ENCODE peak calls at places on chromosomes 7 and 10, in seven cellular contexts. One of them, this sample, is unnamed.

GRCh38 chr10:125983161-125983560 is 86.8 kb downstream of the FANK1 start:
- DNase-seq in CD8-positive, alpha-beta T cell: no peak
- DNase-seq in fibroblast of the aortic adventitia: no peak
- DNase-seq in hepatocyte: no peak
- DNase-seq in AG04449: peak
- DNase-seq in activated CD8-positive, alpha-beta T cell treated with anti-CD3 and anti-CD28 coated beads for 36 hours: no peak
- DNase-seq in right lobe of liver: no peak
- DNase-seq in this sample: no peak

GRCh38 chr10:72353963-72354355 is 760 bp downstream of the DNAJB12 start:
- DNase-seq in CD8-positive, alpha-beta T cell: no peak
- DNase-seq in fibroblast of the aortic adventitia: peak
- DNase-seq in hepatocyte: peak
- DNase-seq in AG04449: no peak
- DNase-seq in activated CD8-positive, alpha-beta T cell treated with anti-CD3 and anti-CD28 coated beads for 36 hours: no peak
- DNase-seq in right lobe of liver: no peak
- DNase-seq in this sample: peak

GRCh38 chr10:59799421-59799820 is 46.2 kb upstream of the MRLN start:
- DNase-seq in CD8-positive, alpha-beta T cell: no peak
- DNase-seq in fibroblast of the aortic adventitia: peak
- DNase-seq in hepatocyte: no peak
- DNase-seq in AG04449: no peak
- DNase-seq in activated CD8-positive, alpha-beta T cell treated with anti-CD3 and anti-CD28 coated beads for 36 hours: no peak
- DNase-seq in right lobe of liver: no peak
- DNase-seq in this sample: no peak

GRCh38 chr10:57715233-57715632 is 552.5 kb downstream of the IPMK start:
- DNase-seq in CD8-positive, alpha-beta T cell: no peak
- DNase-seq in fibroblast of the aortic adventitia: no peak
- DNase-seq in hepatocyte: no peak
- DNase-seq in AG04449: no peak
- DNase-seq in activated CD8-positive, alpha-beta T cell treated with anti-CD3 and anti-CD28 coated beads for 36 hours: no peak
- DNase-seq in right lobe of liver: no peak
- DNase-seq in this sample: no peak

GRCh38 chr10:119190353-119190752 is 11.7 kb upstream of the PRDX3 start:
- DNase-seq in CD8-positive, alpha-beta T cell: no peak
- DNase-seq in fibroblast of the aortic adventitia: peak
- DNase-seq in hepatocyte: peak
- DNase-seq in AG04449: peak
- DNase-seq in activated CD8-positive, alpha-beta T cell treated with anti-CD3 and anti-CD28 coated beads for 36 hours: no peak
- DNase-seq in right lobe of liver: no peak
- DNase-seq in this sample: no peak

GRCh38 chr10:10796061-10796773 is 221.5 kb upstream of the CELF2 start:
- DNase-seq in CD8-positive, alpha-beta T cell: no peak
- DNase-seq in fibroblast of the aortic adventitia: peak
- DNase-seq in hepatocyte: peak
- DNase-seq in AG04449: no peak
- DNase-seq in activated CD8-positive, alpha-beta T cell treated with anti-CD3 and anti-CD28 coated beads for 36 hours: no peak
- DNase-seq in right lobe of liver: no peak
- DNase-seq in this sample: no peak

GRCh38 chr10:48818861-48819490 is 120.7 kb downstream of the LRRC18 start:
- DNase-seq in CD8-positive, alpha-beta T cell: no peak
- DNase-seq in fibroblast of the aortic adventitia: no peak
- DNase-seq in hepatocyte: no peak
- DNase-seq in AG04449: no peak
- DNase-seq in activated CD8-positive, alpha-beta T cell treated with anti-CD3 and anti-CD28 coated beads for 36 hours: no peak
- DNase-seq in right lobe of liver: no peak
- DNase-seq in this sample: no peak

GRCh38 chr10:131312261-131312801 is 810 bp upstream of the TCERG1L start:
- DNase-seq in CD8-positive, alpha-beta T cell: no peak
- DNase-seq in fibroblast of the aortic adventitia: no peak
- DNase-seq in hepatocyte: peak
- DNase-seq in AG04449: no peak
- DNase-seq in activated CD8-positive, alpha-beta T cell treated with anti-CD3 and anti-CD28 coated beads for 36 hours: peak
- DNase-seq in right lobe of liver: no peak
- DNase-seq in this sample: no peak

GRCh38 chr7:123624527-123625183 is 23.0 kb downstream of the ASB15 start:
- DNase-seq in CD8-positive, alpha-beta T cell: peak
- DNase-seq in fibroblast of the aortic adventitia: no peak
- DNase-seq in hepatocyte: peak
- DNase-seq in AG04449: no peak
- DNase-seq in activated CD8-positive, alpha-beta T cell treated with anti-CD3 and anti-CD28 coated beads for 36 hours: peak
- DNase-seq in right lobe of liver: no peak
- DNase-seq in this sample: no peak

GRCh38 chr10:132646443-132647097 is 109.0 kb downstream of the INPP5A start:
- DNase-seq in CD8-positive, alpha-beta T cell: no peak
- DNase-seq in fibroblast of the aortic adventitia: no peak
- DNase-seq in hepatocyte: no peak
- DNase-seq in AG04449: no peak
- DNase-seq in activated CD8-positive, alpha-beta T cell treated with anti-CD3 and anti-CD28 coated beads for 36 hours: no peak
- DNase-seq in right lobe of liver: peak
- DNase-seq in this sample: no peak

GRCh38 chr10:17464545-17464944 is 10.2 kb upstream of the ST8SIA6 start:
- DNase-seq in CD8-positive, alpha-beta T cell: no peak
- DNase-seq in fibroblast of the aortic adventitia: no peak
- DNase-seq in hepatocyte: no peak
- DNase-seq in AG04449: no peak
- DNase-seq in activated CD8-positive, alpha-beta T cell treated with anti-CD3 and anti-CD28 coated beads for 36 hours: no peak
- DNase-seq in right lobe of liver: no peak
- DNase-seq in this sample: no peak

GRCh38 chr10:82558208-82558607 is 683.2 kb downstream of the NRG3 start:
- DNase-seq in CD8-positive, alpha-beta T cell: no peak
- DNase-seq in fibroblast of the aortic adventitia: peak
- DNase-seq in hepatocyte: peak
- DNase-seq in AG04449: no peak
- DNase-seq in activated CD8-positive, alpha-beta T cell treated with anti-CD3 and anti-CD28 coated beads for 36 hours: no peak
- DNase-seq in right lobe of liver: no peak
- DNase-seq in this sample: no peak

GRCh38 chr7:158396982-158397862 is 190.4 kb downstream of the PTPRN2 start:
- DNase-seq in CD8-positive, alpha-beta T cell: no peak
- DNase-seq in fibroblast of the aortic adventitia: no peak
- DNase-seq in hepatocyte: no peak
- DNase-seq in AG04449: no peak
- DNase-seq in activated CD8-positive, alpha-beta T cell treated with anti-CD3 and anti-CD28 coated beads for 36 hours: no peak
- DNase-seq in right lobe of liver: no peak
- DNase-seq in this sample: no peak

GRCh38 chr7:11648104-11648503 is 183.9 kb downstream of the THSD7A start:
- DNase-seq in CD8-positive, alpha-beta T cell: no peak
- DNase-seq in fibroblast of the aortic adventitia: no peak
- DNase-seq in hepatocyte: no peak
- DNase-seq in AG04449: no peak
- DNase-seq in activated CD8-positive, alpha-beta T cell treated with anti-CD3 and anti-CD28 coated beads for 36 hours: no peak
- DNase-seq in right lobe of liver: no peak
- DNase-seq in this sample: no peak

GRCh38 chr7:84218681-84219080 is 24.1 kb upstream of the SEMA3A start:
- DNase-seq in CD8-positive, alpha-beta T cell: no peak
- DNase-seq in fibroblast of the aortic adventitia: peak
- DNase-seq in hepatocyte: no peak
- DNase-seq in AG04449: no peak
- DNase-seq in activated CD8-positive, alpha-beta T cell treated with anti-CD3 and anti-CD28 coated beads for 36 hours: no peak
- DNase-seq in right lobe of liver: no peak
- DNase-seq in this sample: no peak

GRCh38 chr7:157739056-157739455 is 402.3 kb downstream of the DNAJB6 start:
- DNase-seq in CD8-positive, alpha-beta T cell: no peak
- DNase-seq in fibroblast of the aortic adventitia: no peak
- DNase-seq in hepatocyte: no peak
- DNase-seq in AG04449: no peak
- DNase-seq in activated CD8-positive, alpha-beta T cell treated with anti-CD3 and anti-CD28 coated beads for 36 hours: no peak
- DNase-seq in right lobe of liver: no peak
- DNase-seq in this sample: peak

GRCh38 chr10:19638173-19638872 is 177.9 kb upstream of the PLXDC2 start:
- DNase-seq in CD8-positive, alpha-beta T cell: no peak
- DNase-seq in fibroblast of the aortic adventitia: peak
- DNase-seq in hepatocyte: peak
- DNase-seq in AG04449: peak
- DNase-seq in activated CD8-positive, alpha-beta T cell treated with anti-CD3 and anti-CD28 coated beads for 36 hours: no peak
- DNase-seq in right lobe of liver: peak
- DNase-seq in this sample: no peak

GRCh38 chr10:89695307-89695706 is 6.1 kb upstream of the KIF20B start:
- DNase-seq in CD8-positive, alpha-beta T cell: no peak
- DNase-seq in fibroblast of the aortic adventitia: no peak
- DNase-seq in hepatocyte: peak
- DNase-seq in AG04449: no peak
- DNase-seq in activated CD8-positive, alpha-beta T cell treated with anti-CD3 and anti-CD28 coated beads for 36 hours: no peak
- DNase-seq in right lobe of liver: no peak
- DNase-seq in this sample: no peak

GRCh38 chr10:93071674-93072224 is 1.9 kb upstream of the CYP26A1 start:
- DNase-seq in CD8-positive, alpha-beta T cell: no peak
- DNase-seq in fibroblast of the aortic adventitia: no peak
- DNase-seq in hepatocyte: peak
- DNase-seq in AG04449: no peak
- DNase-seq in activated CD8-positive, alpha-beta T cell treated with anti-CD3 and anti-CD28 coated beads for 36 hours: peak
- DNase-seq in right lobe of liver: peak
- DNase-seq in this sample: no peak

GRCh38 chr10:93030409-93030808 is 30.2 kb upstream of the CYP26C1 start:
- DNase-seq in CD8-positive, alpha-beta T cell: no peak
- DNase-seq in fibroblast of the aortic adventitia: peak
- DNase-seq in hepatocyte: peak
- DNase-seq in AG04449: peak
- DNase-seq in activated CD8-positive, alpha-beta T cell treated with anti-CD3 and anti-CD28 coated beads for 36 hours: no peak
- DNase-seq in right lobe of liver: no peak
- DNase-seq in this sample: no peak

GRCh38 chr7:154484406-154484805 is 432.2 kb downstream of the DPP6 start:
- DNase-seq in CD8-positive, alpha-beta T cell: no peak
- DNase-seq in fibroblast of the aortic adventitia: no peak
- DNase-seq in hepatocyte: no peak
- DNase-seq in AG04449: no peak
- DNase-seq in activated CD8-positive, alpha-beta T cell treated with anti-CD3 and anti-CD28 coated beads for 36 hours: no peak
- DNase-seq in right lobe of liver: no peak
- DNase-seq in this sample: no peak

GRCh38 chr10:101441539-101442455 is 87.8 kb downstream of the BTRC start:
- DNase-seq in CD8-positive, alpha-beta T cell: no peak
- DNase-seq in fibroblast of the aortic adventitia: peak
- DNase-seq in hepatocyte: peak
- DNase-seq in AG04449: peak
- DNase-seq in activated CD8-positive, alpha-beta T cell treated with anti-CD3 and anti-CD28 coated beads for 36 hours: peak
- DNase-seq in right lobe of liver: no peak
- DNase-seq in this sample: no peak

GRCh38 chr7:36526720-36527548 is 137.3 kb downstream of the ANLN start:
- DNase-seq in CD8-positive, alpha-beta T cell: no peak
- DNase-seq in fibroblast of the aortic adventitia: peak
- DNase-seq in hepatocyte: peak
- DNase-seq in AG04449: peak
- DNase-seq in activated CD8-positive, alpha-beta T cell treated with anti-CD3 and anti-CD28 coated beads for 36 hours: no peak
- DNase-seq in right lobe of liver: no peak
- DNase-seq in this sample: no peak

GRCh38 chr10:110504111-110504735 is 6.5 kb downstream of the DUSP5 start:
- DNase-seq in CD8-positive, alpha-beta T cell: no peak
- DNase-seq in fibroblast of the aortic adventitia: peak
- DNase-seq in hepatocyte: no peak
- DNase-seq in AG04449: no peak
- DNase-seq in activated CD8-positive, alpha-beta T cell treated with anti-CD3 and anti-CD28 coated beads for 36 hours: peak
- DNase-seq in right lobe of liver: no peak
- DNase-seq in this sample: no peak

GRCh38 chr7:1246170-1246870 is 13.6 kb downstream of the UNCX start:
- DNase-seq in CD8-positive, alpha-beta T cell: no peak
- DNase-seq in fibroblast of the aortic adventitia: no peak
- DNase-seq in hepatocyte: no peak
- DNase-seq in AG04449: no peak
- DNase-seq in activated CD8-positive, alpha-beta T cell treated with anti-CD3 and anti-CD28 coated beads for 36 hours: no peak
- DNase-seq in right lobe of liver: no peak
- DNase-seq in this sample: peak

GRCh38 chr7:27607210-27607606 is 55.5 kb downstream of the HIBADH start:
- DNase-seq in CD8-positive, alpha-beta T cell: no peak
- DNase-seq in fibroblast of the aortic adventitia: no peak
- DNase-seq in hepatocyte: no peak
- DNase-seq in AG04449: no peak
- DNase-seq in activated CD8-positive, alpha-beta T cell treated with anti-CD3 and anti-CD28 coated beads for 36 hours: no peak
- DNase-seq in right lobe of liver: no peak
- DNase-seq in this sample: no peak

GRCh38 chr7:27603813-27604212 is 58.9 kb downstream of the HIBADH start:
- DNase-seq in CD8-positive, alpha-beta T cell: no peak
- DNase-seq in fibroblast of the aortic adventitia: no peak
- DNase-seq in hepatocyte: no peak
- DNase-seq in AG04449: no peak
- DNase-seq in activated CD8-positive, alpha-beta T cell treated with anti-CD3 and anti-CD28 coated beads for 36 hours: no peak
- DNase-seq in right lobe of liver: no peak
- DNase-seq in this sample: no peak

GRCh38 chr7:27605283-27605682 is 57.4 kb downstream of the HIBADH start:
- DNase-seq in CD8-positive, alpha-beta T cell: no peak
- DNase-seq in fibroblast of the aortic adventitia: no peak
- DNase-seq in hepatocyte: no peak
- DNase-seq in AG04449: no peak
- DNase-seq in activated CD8-positive, alpha-beta T cell treated with anti-CD3 and anti-CD28 coated beads for 36 hours: no peak
- DNase-seq in right lobe of liver: no peak
- DNase-seq in this sample: no peak

GRCh38 chr7:27606270-27607209 is 56.1 kb downstream of the HIBADH start:
- DNase-seq in CD8-positive, alpha-beta T cell: no peak
- DNase-seq in fibroblast of the aortic adventitia: peak
- DNase-seq in hepatocyte: peak
- DNase-seq in AG04449: no peak
- DNase-seq in activated CD8-positive, alpha-beta T cell treated with anti-CD3 and anti-CD28 coated beads for 36 hours: no peak
- DNase-seq in right lobe of liver: peak
- DNase-seq in this sample: no peak

GRCh38 chr7:27605689-27606269 is 56.9 kb downstream of the HIBADH start:
- DNase-seq in CD8-positive, alpha-beta T cell: no peak
- DNase-seq in fibroblast of the aortic adventitia: peak
- DNase-seq in hepatocyte: peak
- DNase-seq in AG04449: no peak
- DNase-seq in activated CD8-positive, alpha-beta T cell treated with anti-CD3 and anti-CD28 coated beads for 36 hours: peak
- DNase-seq in right lobe of liver: no peak
- DNase-seq in this sample: no peak
- TF ChIP-seq CTCF in CD8-positive, alpha-beta T cell: no peak
- TF ChIP-seq CTCF in fibroblast of the aortic adventitia: peak
- TF ChIP-seq CTCF in hepatocyte: peak
- TF ChIP-seq CTCF in AG04449: no peak
- TF ChIP-seq CTCF in activated CD8-positive, alpha-beta T cell treated with anti-CD3 and anti-CD28 coated beads for 36 hours: peak
- TF ChIP-seq CTCF in right lobe of liver: peak
- TF ChIP-seq CTCF in this sample: peak

GRCh38 chr10:116511365-116511764 is 34.4 kb upstream of the PNLIP start:
- DNase-seq in CD8-positive, alpha-beta T cell: no peak
- DNase-seq in fibroblast of the aortic adventitia: no peak
- DNase-seq in hepatocyte: no peak
- DNase-seq in AG04449: no peak
- DNase-seq in activated CD8-positive, alpha-beta T cell treated with anti-CD3 and anti-CD28 coated beads for 36 hours: no peak
- DNase-seq in right lobe of liver: no peak
- DNase-seq in this sample: no peak
- TF ChIP-seq CTCF in CD8-positive, alpha-beta T cell: no peak
- TF ChIP-seq CTCF in fibroblast of the aortic adventitia: no peak
- TF ChIP-seq CTCF in hepatocyte: no peak
- TF ChIP-seq CTCF in AG04449: no peak
- TF ChIP-seq CTCF in activated CD8-positive, alpha-beta T cell treated with anti-CD3 and anti-CD28 coated beads for 36 hours: no peak
- TF ChIP-seq CTCF in right lobe of liver: no peak
- TF ChIP-seq CTCF in this sample: no peak

DNA sequence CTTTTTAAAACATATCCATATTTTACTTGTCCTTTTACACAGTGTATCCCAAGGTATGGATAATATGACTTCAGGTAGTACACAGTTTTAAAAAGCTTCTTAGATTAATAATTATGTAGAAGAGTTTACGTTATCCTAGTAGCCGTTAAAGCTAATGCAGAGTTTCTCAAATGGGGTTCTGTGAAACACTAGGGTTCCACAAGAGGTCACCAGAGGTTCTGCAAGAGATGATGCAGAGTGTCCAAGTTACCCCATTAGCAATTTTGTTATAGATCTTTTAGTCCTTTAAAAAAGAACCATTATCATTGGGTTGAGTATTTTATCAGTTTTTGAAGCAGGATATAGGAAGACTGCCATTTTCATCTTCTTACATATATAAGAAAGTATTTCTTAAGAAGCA is 298.9 kb upstream of the HPS1 start:
- DNase-seq in CD8-positive, alpha-beta T cell: no peak
- DNase-seq in fibroblast of the aortic adventitia: no peak
- DNase-seq in hepatocyte: no peak
- DNase-seq in AG04449: no peak
- DNase-seq in activated CD8-positive, alpha-beta T cell treated with anti-CD3 and anti-CD28 coated beads for 36 hours: no peak
- DNase-seq in right lobe of liver: no peak
- DNase-seq in this sample: no peak
- TF ChIP-seq CTCF in CD8-positive, alpha-beta T cell: no peak
- TF ChIP-seq CTCF in fibroblast of the aortic adventitia: no peak
- TF ChIP-seq CTCF in hepatocyte: no peak
- TF ChIP-seq CTCF in AG04449: no peak
- TF ChIP-seq CTCF in activated CD8-positive, alpha-beta T cell treated with anti-CD3 and anti-CD28 coated beads for 36 hours: no peak
- TF ChIP-seq CTCF in right lobe of liver: no peak
- TF ChIP-seq CTCF in this sample: no peak

GRCh38 chr7:14734839-14735321 is 167.7 kb downstream of the DGKB start:
- DNase-seq in CD8-positive, alpha-beta T cell: no peak
- DNase-seq in fibroblast of the aortic adventitia: no peak
- DNase-seq in hepatocyte: peak
- DNase-seq in AG04449: no peak
- DNase-seq in activated CD8-positive, alpha-beta T cell treated with anti-CD3 and anti-CD28 coated beads for 36 hours: no peak
- DNase-seq in right lobe of liver: no peak
- DNase-seq in this sample: no peak
- TF ChIP-seq CTCF in CD8-positive, alpha-beta T cell: no peak
- TF ChIP-seq CTCF in fibroblast of the aortic adventitia: no peak
- TF ChIP-seq CTCF in hepatocyte: peak
- TF ChIP-seq CTCF in AG04449: no peak
- TF ChIP-seq CTCF in activated CD8-positive, alpha-beta T cell treated with anti-CD3 and anti-CD28 coated beads for 36 hours: no peak
- TF ChIP-seq CTCF in right lobe of liver: no peak
- TF ChIP-seq CTCF in this sample: peak

This sample was measured in chondrocyte.